ENCODE peak calls at places on chromosome 4, in seven cellular contexts. O is activated CD8-positive, alpha-beta memory T cell treated with anti-CD3 and anti-CD28 coated beads for 24 hours; N is RKO; P is fibroblast of the conjunctiva; X is activated naive CD4-positive, alpha-beta T cell; B is BJ; J is lung microvascular endothelial cell. A is an unnamed sample.

GRCh38 chr4:113411496-113411938 is 350.0 kb downstream of the CAMK2D start:
- DNase-seq in O (no peak), N (peak; percentile 17), P (peak; percentile 60), X (no peak), B (peak; percentile 35), J (no peak), A (no peak)

GRCh38 chr4:183288955-183289354 is 31.1 kb downstream of the CLDN22 start:
- DNase-seq in O (no peak), N (no peak), P (no peak), X (no peak), B (no peak), J (peak; percentile 11), A (no peak)

GRCh38 chr4:103904126-103904525 is 184.3 kb upstream of the TACR3 start:
- DNase-seq in O (no peak), N (peak; percentile 45), P (no peak), X (no peak), B (no peak), J (no peak), A (no peak)

GRCh38 chr4:188037003-188037713 is 41.6 kb downstream of the ZFP42 start:
- DNase-seq in O (no peak), N (no peak), P (no peak), X (no peak), B (no peak), J (no peak), A (no peak)

GRCh38 chr4:55269970-55270369 is 76.1 kb upstream of the SRD5A3 start:
- DNase-seq in O (no peak), N (no peak), P (no peak), X (no peak), B (no peak), J (peak; percentile 97), A (no peak)

GRCh38 chr4:139900964-139901376 is 235.4 kb downstream of the MGST2 start:
- DNase-seq in O (no peak), N (peak; percentile 43), P (no peak), X (no peak), B (no peak), J (no peak), A (no peak)

GRCh38 chr4:56468097-56468422 is 643 bp downstream of the SRP72 start:
- DNase-seq in O (no peak), N (peak; percentile 67), P (no peak), X (no peak), B (no peak), J (peak; percentile 69), A (no peak)

GRCh38 chr4:3630934-3631585 is 98.8 kb upstream of the LRPAP1 start:
- DNase-seq in O (no peak), N (no peak), P (no peak), X (no peak), B (no peak), J (no peak), A (no peak)